ENCODE peak calls at places on chromosomes 1 and 21, in five cellular contexts. F, J, G, L and M are unnamed samples.
A peak's percentile ranks its signal among the peaks of the same experiment; 100 is the strongest.

GRCh38 chr1:18761948-18762905 is 97.2 kb downstream of the TAS1R2 start:
- DNase-seq in F (no peak), J (no peak), G (no peak), L (no peak), M (no peak)

GRCh38 chr1:58283380-58284338 is 262.9 kb downstream of the OMA1 start:
- DNase-seq in F (no peak), J (peak; percentile 12), G (no peak), L (no peak), M (no peak)

GRCh38 chr1:86567341-86567740 is 20.5 kb downstream of the CLCA4 start:
- DNase-seq in F (no peak), J (no peak), G (no peak), L (no peak), M (no peak)

GRCh38 chr1:15468145-15468544 is 7.8 kb upstream of the CELA2B start:
- DNase-seq in F (no peak), J (no peak), G (no peak), L (no peak), M (no peak)

GRCh38 chr1:27643626-27644368 is 8.8 kb upstream of the FGR start:
- DNase-seq in F (no peak), J (peak; percentile 55), G (no peak), L (no peak), M (peak; percentile 74)

GRCh38 chr1:153763365-153764225 is 11.6 kb upstream of the SLC27A3 start:
- DNase-seq in F (no peak), J (no peak), G (no peak), L (no peak), M (no peak)

GRCh38 chr1:196433000-196433399 is 175.2 kb downstream of the KCNT2 start:
- DNase-seq in F (no peak), J (no peak), G (no peak), L (no peak), M (no peak)

GRCh38 chr1:2982615-2983318 is 38.5 kb upstream of the ACTRT2 start:
- DNase-seq in F (no peak), J (no peak), G (no peak), L (no peak), M (no peak)

GRCh38 chr1:86063721-86064120 is 92.9 kb downstream of the COL24A1 start:
- DNase-seq in F (no peak), J (no peak), G (no peak), L (no peak), M (no peak)

GRCh38 chr1:8984990-8985389 is 39.3 kb downstream of the CA6 start:
- DNase-seq in F (no peak), J (no peak), G (no peak), L (no peak), M (no peak)

GRCh38 chr21:35324372-35325220 is 275.5 kb upstream of the RUNX1 start:
- DNase-seq in F (peak; percentile 20), J (no peak), G (no peak), L (no peak), M (no peak)

GRCh38 chr1:40161888-40162397 is 756 bp downstream of the RLF start:
- DNase-seq in F (peak; percentile 25), J (no peak), G (no peak), L (no peak), M (no peak)
- TF ChIP-seq SUZ12 in F (no peak), J (no peak), G (no peak), L (no peak), M (no peak)

GRCh38 chr1:212295579-212295978 is 10.4 kb downstream of the PPP2R5A start:
- DNase-seq in F (no peak), J (no peak), G (no peak), L (no peak), M (no peak)
- TF ChIP-seq SUZ12 in F (no peak), J (no peak), G (no peak), L (no peak), M (no peak)

DNA sequence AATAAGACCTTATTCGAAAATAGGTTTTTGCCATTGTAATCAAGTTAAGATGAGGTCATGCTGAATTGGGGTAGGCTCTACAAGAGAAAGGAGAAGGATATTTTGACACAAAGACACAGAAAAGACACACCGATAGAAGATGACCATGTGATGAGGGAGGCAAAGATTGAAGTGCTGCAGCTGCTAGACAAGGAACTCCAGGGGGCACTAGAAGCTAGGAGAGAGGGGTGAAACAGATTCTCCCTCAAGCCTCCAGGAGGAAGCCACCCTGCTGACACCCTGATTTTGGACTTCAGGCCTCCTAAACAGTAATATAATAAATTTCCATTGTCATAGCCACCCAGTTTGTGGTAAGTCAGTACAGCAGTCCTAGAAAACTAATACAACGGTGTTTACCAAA is 506.8 kb upstream of the CAMK1G start:
- DNase-seq in F (no peak), J (no peak), G (no peak), L (peak; percentile 29), M (no peak)
- TF ChIP-seq SUZ12 in F (no peak), J (no peak), G (no peak), L (no peak), M (no peak)

GRCh38 chr1:32275424-32275823 is 16.5 kb upstream of the HDAC1 start:
- DNase-seq in F (no peak), J (no peak), G (no peak), L (no peak), M (no peak)
- TF ChIP-seq SUZ12 in F (no peak), J (no peak), G (no peak), L (no peak), M (no peak)

GRCh38 chr1:220300442-220301121 is 28.3 kb upstream of the RAB3GAP2 start:
- DNase-seq in F (peak; percentile 64), J (peak; percentile 13), G (no peak), L (no peak), M (peak; percentile 72)
- TF ChIP-seq SUZ12 in F (no peak), J (no peak), G (no peak), L (no peak), M (no peak)

GRCh38 chr1:23249785-23250184 is 32.5 kb upstream of the HTR1D start:
- DNase-seq in F (no peak), J (no peak), G (no peak), L (no peak), M (no peak)

GRCh38 chr1:23246274-23246673 is 29.0 kb upstream of the HTR1D start:
- DNase-seq in F (no peak), J (no peak), G (no peak), L (no peak), M (no peak)

GRCh38 chr1:23247276-23247675 is 30.0 kb upstream of the HTR1D start:
- DNase-seq in F (no peak), J (no peak), G (no peak), L (no peak), M (no peak)

GRCh38 chr1:23254584-23254983 is 37.3 kb upstream of the HTR1D start:
- DNase-seq in F (no peak), J (no peak), G (no peak), L (no peak), M (no peak)

DNA sequence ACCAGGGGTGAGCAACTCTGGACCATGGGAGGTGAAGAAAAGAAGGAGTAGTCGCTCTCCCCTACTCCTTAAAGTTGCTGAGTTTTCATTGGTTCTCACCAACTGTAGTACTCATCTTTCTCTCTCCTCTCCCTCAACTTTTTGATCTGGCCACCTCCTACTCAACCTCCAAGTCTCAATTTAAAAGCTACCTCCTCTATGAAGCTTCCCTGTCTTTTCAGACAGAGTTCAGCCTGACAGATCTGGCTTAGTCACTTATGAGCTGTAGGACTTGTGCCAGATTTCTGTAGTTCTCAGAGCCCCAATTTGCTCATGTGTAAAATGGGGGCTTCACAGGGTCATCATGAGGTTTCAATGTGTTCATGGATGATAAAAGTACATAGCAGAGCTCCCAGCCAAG is 34.5 kb upstream of the HTR1D start:
- DNase-seq in F (no peak), J (no peak), G (no peak), L (no peak), M (no peak)
- TF ChIP-seq SUZ12 in F (no peak), J (no peak), G (no peak), L (no peak), M (no peak)

GRCh38 chr1:60222492-60223369 is 149.2 kb upstream of the C1orf87 start:
- DNase-seq in F (no peak), J (no peak), G (no peak), L (no peak), M (no peak)
- TF ChIP-seq SUZ12 in F (no peak), J (no peak), G (no peak), L (no peak), M (no peak)

GRCh38 chr1:107670397-107670796 is 294.6 kb downstream of the VAV3 start:
- DNase-seq in F (no peak), J (no peak), G (no peak), L (no peak), M (no peak)

GRCh38 chr1:107677674-107678073 is 287.3 kb downstream of the VAV3 start:
- DNase-seq in F (no peak), J (no peak), G (no peak), L (no peak), M (no peak)

GRCh38 chr1:107678993-107679392 is 286.0 kb downstream of the VAV3 start:
- DNase-seq in F (no peak), J (no peak), G (no peak), L (no peak), M (no peak)

GRCh38 chr1:107669996-107670395 is 295.0 kb downstream of the VAV3 start:
- DNase-seq in F (no peak), J (no peak), G (no peak), L (no peak), M (no peak)

DNA sequence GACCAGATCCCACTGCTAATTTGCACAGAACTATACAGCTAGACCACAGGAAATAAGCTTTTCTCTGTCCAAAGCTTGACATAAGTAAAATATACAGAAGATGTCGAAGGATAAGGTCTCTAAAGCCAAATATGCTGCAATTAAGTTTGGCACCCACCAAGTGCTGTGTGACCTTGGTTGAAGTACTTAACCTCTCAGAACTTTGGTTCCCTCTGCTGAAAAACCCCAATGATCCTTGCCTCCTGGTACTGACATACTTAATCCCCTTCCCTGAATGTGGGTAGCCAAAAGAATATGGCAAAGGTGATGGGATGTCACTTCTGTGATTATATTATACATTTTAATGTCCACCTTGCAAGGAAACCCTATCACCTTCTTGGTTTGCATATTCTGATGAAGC is 290.5 kb downstream of the VAV3 start:
- DNase-seq in F (no peak), J (no peak), G (no peak), L (no peak), M (no peak)
- TF ChIP-seq SUZ12 in F (no peak), J (no peak), G (no peak), L (no peak), M (no peak)

GRCh38 chr21:42567181-42567560 is 53.5 kb downstream of the SLC37A1 start:
- DNase-seq in F (no peak), J (no peak), G (no peak), L (no peak), M (no peak)
- TF ChIP-seq SUZ12 in F (no peak), J (no peak), G (no peak), L (no peak), M (no peak)

GRCh38 chr1:156860113-156860638 is 489 bp upstream of the NTRK1 start:
- DNase-seq in F (no peak), J (no peak), G (no peak), L (no peak), M (peak; percentile 86)
- TF ChIP-seq SUZ12 in F (no peak), J (no peak), G (no peak), L (no peak), M (no peak)